ENCODE peak calls at places on chromosome 14, in six cellular contexts. C is osteoblast, K is thoracic aorta, Q is tibial artery, H is OCI-LY7, U is neuronal stem cell. B is an unnamed sample.

GRCh38 chr14:100904307-100905019 is 941 bp upstream of the RTL1 start:
- DNase-seq in C (peak), U (peak), K (no peak), Q (no peak), H (no peak), B (no peak)

GRCh38 chr14:31944256-31945073 is 132.6 kb upstream of the ARHGAP5 start:
- DNase-seq in H (no peak), U (no peak), C (no peak), Q (no peak), K (no peak), B (no peak)

GRCh38 chr14:101501341-101501740 is 60.0 kb upstream of the DIO3 start:
- DNase-seq in H (no peak), Q (peak), C (no peak), K (no peak), U (no peak), B (peak)

GRCh38 chr14:91078095-91078737 is 17.8 kb upstream of the RPS6KA5 start:
- DNase-seq in K (no peak), Q (no peak), H (no peak), C (no peak), U (no peak), B (no peak)

GRCh38 chr14:70052990-70053389 is 135.8 kb downstream of the SLC8A3 start:
- DNase-seq in K (no peak), Q (no peak), H (peak), C (no peak), U (peak), B (no peak)

GRCh38 chr14:95786566-95786965 is 72.6 kb upstream of the TCL1A start:
- DNase-seq in U (no peak), Q (no peak), H (no peak), C (no peak), K (no peak), B (no peak)

GRCh38 chr14:104967414-104968152 is 10.6 kb downstream of the AHNAK2 start:
- DNase-seq in C (peak), H (no peak), Q (peak), U (no peak), K (no peak), B (no peak)

GRCh38 chr14:104358528-104359300 is 220.3 kb downstream of the KIF26A start:
- DNase-seq in Q (peak), H (no peak), U (no peak), C (peak), K (no peak), B (peak)

GRCh38 chr14:54554401-54554800 is 12.5 kb upstream of the SAMD4A start:
- DNase-seq in H (no peak), Q (no peak), U (no peak), C (peak), K (no peak), B (no peak)

GRCh38 chr14:22096511-22096890 is 422.9 kb upstream of the OR4E1 start:
- DNase-seq in H (no peak), K (no peak), C (no peak), U (no peak), Q (no peak), B (no peak)

GRCh38 chr14:97687944-97688625 is 890.9 kb downstream of the VRK1 start:
- DNase-seq in H (no peak), K (no peak), Q (no peak), U (no peak), C (no peak), B (no peak)

GRCh38 chr14:38250316-38250715 is 5.6 kb downstream of the CLEC14A start:
- DNase-seq in Q (no peak), H (no peak), C (no peak), U (no peak), K (no peak), B (no peak)

GRCh38 chr14:38127356-38127755 is 80.3 kb upstream of the SSTR1 start:
- DNase-seq in Q (no peak), K (no peak), U (no peak), H (peak), C (no peak), B (no peak)

GRCh38 chr14:89418452-89418851 is 1.4 kb upstream of the FOXN3 start:
- DNase-seq in H (no peak), C (no peak), Q (no peak), U (no peak), K (no peak), B (no peak)

GRCh38 chr14:75476274-75476995 is 45.8 kb upstream of the BATF start:
- DNase-seq in K (no peak), U (no peak), H (peak), Q (no peak), C (no peak), B (no peak)

GRCh38 chr14:96904201-96904600 is 107.0 kb downstream of the VRK1 start:
- DNase-seq in C (no peak), U (no peak), H (no peak), K (no peak), Q (no peak), B (no peak)

GRCh38 chr14:34129927-34130552 is 179.2 kb upstream of the EGLN3 start:
- DNase-seq in C (peak), K (no peak), U (no peak), Q (no peak), H (no peak), B (no peak)

GRCh38 chr14:92463141-92463540 is 50.4 kb upstream of the RIN3 start:
- DNase-seq in K (no peak), H (no peak), C (no peak), Q (no peak), U (no peak), B (peak)

GRCh38 chr14:76917759-76918175 is 91.6 kb downstream of the LRRC74A start:
- DNase-seq in K (no peak), C (peak), U (no peak), Q (peak), H (no peak), B (no peak)

GRCh38 chr14:50285861-50286260 is 26.2 kb downstream of the L2HGDH start:
- DNase-seq in K (no peak), Q (no peak), H (no peak), C (no peak), U (no peak), B (no peak)

GRCh38 chr14:63752449-63753169 is 24.7 kb upstream of the SGPP1 start:
- DNase-seq in C (peak), H (no peak), U (no peak), K (no peak), Q (peak), B (no peak)

GRCh38 chr14:94021416-94022157 is 4.6 kb upstream of the OTUB2 start:
- DNase-seq in K (no peak), Q (no peak), C (peak), H (no peak), U (no peak), B (no peak)

GRCh38 chr14:21096889-21097615 is 1.4 kb downstream of the ZNF219 start:
- DNase-seq in H (no peak), U (no peak), C (peak), Q (no peak), K (no peak), B (no peak)

GRCh38 chr14:62957562-62957961 is 87.7 kb downstream of the KCNH5 start:
- DNase-seq in H (no peak), Q (no peak), K (no peak), C (no peak), U (no peak), B (no peak)

DNA sequence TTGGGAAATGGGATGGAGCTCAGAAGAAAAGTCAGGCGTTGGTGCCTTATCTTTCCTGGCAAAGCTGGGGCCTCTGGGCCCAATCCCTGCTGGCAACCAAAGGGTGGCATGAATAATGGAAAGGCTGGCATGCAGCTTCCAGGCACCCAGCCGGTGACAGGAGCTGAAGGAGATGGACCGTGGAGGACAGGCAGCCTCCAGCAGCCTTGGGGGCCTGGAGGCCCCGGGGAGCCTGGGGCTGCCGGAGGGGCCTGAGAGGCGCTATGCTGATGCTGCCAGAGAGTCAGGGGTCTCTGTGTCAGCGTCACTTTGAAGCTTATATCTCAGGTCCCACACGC is 38.2 kb upstream of the EML1 start:
- DNase-seq in Q (no peak), K (no peak), U (no peak), H (no peak), C (peak), B (no peak)
- H3K27ac ChIP-seq in Q (peak), K (peak), U (no peak), H (no peak), C (peak), B (peak)

DNA sequence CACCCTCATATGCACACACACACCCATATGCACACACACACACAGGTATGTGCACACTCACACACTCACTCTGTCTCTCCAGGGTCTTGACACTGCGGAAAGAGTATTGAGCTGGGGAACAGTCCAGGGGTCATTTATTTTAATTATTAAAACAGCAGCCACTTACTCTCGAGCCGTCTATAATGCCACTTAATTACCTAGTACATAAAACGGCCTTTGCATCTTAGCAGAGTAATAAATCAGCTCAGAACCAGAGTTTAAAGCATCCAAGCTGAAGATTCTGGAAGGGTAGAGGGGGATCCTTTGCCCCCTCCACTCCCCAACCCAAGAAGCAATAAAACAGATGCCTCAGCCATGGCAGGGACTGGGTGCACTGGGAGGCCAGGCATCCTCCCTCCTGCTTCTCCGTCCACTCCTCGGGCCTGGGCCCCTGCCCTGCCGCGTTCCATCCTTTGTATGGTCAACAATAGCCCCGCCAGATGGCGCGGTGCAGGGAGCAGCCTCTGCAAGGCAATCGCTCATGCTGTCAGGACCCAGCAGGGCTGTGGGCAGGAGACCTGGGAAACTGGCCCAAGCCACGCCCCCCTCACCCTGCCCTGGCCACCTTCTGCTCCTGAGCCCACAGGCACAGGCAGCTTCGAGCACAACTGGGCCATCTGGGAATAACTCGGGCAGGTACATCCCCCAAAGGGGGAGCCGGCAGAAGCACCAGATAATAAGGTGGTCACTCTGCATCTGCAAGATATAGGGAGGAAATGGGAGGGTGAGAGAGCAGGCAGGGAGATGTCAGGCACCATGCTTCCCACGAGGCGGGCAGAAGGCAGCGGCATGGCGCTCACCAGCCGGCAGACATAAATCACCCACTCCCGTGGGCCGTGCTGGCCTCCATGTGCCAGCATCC is 40.9 kb downstream of the CCDC85C start:
- DNase-seq in C (peak), U (peak), H (no peak), K (no peak), Q (no peak), B (no peak)
- H3K27ac ChIP-seq in C (no peak), U (peak), H (no peak), K (no peak), Q (no peak), B (no peak)

DNA sequence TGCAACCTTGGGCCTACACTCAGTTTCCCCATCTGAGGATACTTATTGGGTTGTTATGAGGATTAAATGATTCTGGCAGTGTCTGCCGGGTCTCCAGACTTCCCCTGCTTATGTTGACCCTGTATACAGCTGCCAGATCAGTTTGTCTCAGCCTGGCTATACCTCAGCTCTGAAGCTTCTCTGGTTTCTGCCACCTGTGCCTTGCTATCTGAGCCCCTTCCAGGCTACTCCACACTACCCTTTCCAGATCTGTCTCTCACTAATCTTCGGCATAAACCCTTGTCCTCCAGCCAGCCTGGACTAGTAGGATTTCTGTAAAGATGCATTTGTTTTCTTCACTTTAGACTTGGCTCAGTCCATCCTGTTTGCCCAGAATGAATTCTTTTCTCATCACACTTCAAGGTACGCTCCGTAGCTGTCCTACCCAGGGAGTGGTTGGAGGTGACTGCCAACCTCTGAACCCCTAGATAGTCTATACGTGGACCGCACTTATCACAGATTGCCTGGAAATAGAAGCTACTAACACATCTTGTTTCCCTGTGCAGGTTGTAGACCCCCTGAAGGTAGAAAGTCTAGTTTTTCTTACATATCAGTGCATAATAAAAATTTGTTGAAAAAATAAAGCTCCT is 422.4 kb downstream of the RAD51B start:
- DNase-seq in Q (no peak), U (no peak), C (no peak), K (no peak), H (no peak), B (no peak)
- H3K27ac ChIP-seq in Q (no peak), U (no peak), C (no peak), K (no peak), H (no peak), B (no peak)

GRCh38 chr14:23308721-23309445 is 2.2 kb downstream of the BCL2L2 start:
- DNase-seq in C (no peak), K (no peak), U (no peak), H (no peak), Q (no peak), B (no peak)

GRCh38 chr14:23306412-23307145 is at the start of gene BCL2L2:
- DNase-seq in H (peak), Q (peak), C (peak), K (peak), U (peak), B (peak)

GRCh38 chr14:23306113-23306411 is 571 bp upstream of the BCL2L2 start:
- DNase-seq in H (no peak), C (no peak), K (no peak), Q (no peak), U (no peak), B (no peak)

GRCh38 chr14:23307146-23307447 is 464 bp downstream of the BCL2L2 start:
- DNase-seq in K (no peak), U (no peak), H (no peak), C (peak), Q (no peak), B (no peak)

DNA sequence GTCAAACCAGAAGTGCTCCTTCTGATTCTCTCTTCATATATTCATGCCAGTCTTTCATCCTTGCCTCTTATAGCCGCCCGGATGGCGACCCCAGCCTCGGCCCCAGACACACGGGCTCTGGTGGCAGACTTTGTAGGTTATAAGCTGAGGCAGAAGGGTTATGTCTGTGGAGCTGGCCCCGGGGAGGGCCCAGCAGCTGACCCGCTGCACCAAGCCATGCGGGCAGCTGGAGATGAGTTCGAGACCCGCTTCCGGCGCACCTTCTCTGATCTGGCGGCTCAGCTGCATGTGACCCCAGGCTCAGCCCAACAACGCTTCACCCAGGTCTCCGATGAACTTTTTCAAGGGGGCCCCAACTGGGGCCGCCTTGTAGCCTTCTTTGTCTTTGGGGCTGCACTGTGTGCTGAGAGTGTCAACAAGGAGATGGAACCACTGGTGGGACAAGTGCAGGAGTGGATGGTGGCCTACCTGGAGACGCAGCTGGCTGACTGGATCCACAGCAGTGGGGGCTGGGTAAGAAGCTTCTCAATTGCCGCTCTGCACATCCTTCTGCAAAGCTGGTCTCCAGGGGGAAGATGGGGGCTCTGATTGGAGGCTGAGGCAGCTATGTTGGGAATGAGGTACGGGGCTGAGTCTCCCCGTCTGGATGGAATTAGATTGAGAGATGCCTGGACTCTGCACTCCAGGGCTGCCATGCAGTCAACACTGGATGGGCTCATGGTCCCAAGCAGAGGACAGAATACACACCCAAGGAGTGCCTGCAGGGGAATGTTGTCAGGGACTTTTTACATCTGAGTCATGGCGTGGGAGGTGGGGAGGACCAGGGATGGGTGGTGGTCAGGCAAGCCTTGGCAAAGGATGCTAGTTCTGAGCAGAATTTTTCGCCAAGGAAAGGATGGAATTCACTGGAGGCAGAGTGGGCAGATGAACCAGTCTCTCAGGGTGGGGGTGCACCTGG is 1.3 kb downstream of the BCL2L2 start:
- DNase-seq in K (no peak), C (no peak), U (no peak), H (no peak), Q (no peak), B (no peak)
- H3K27ac ChIP-seq in K (peak), C (peak), U (no peak), H (no peak), Q (peak), B (peak)

DNA sequence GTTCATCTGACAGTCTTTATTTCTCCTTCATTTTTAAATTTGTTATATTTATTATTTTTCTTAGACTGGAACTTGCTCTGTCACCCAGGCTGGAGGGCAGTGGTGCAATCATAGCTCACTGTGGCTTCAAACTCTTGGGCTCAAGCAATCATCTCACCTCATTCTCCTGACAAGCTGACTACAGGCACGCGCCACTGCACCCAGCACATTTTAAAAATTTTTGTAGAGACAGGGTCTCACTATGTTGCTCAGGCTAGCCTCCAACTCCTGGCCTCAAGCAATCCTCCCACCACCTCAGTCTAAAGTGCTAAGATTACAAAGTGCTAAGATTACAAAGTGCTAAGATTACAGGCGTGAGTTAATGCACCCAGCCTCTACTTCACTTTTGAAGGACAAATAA is 96.6 kb downstream of the RALGAPA1 start:
- DNase-seq in Q (no peak), U (no peak), C (no peak), H (no peak), K (no peak), B (no peak)
- H3K27ac ChIP-seq in Q (no peak), U (no peak), C (no peak), H (no peak), K (no peak), B (no peak)

GRCh38 chr14:67725171-67725570 is 23.5 kb downstream of the RDH12 start:
- DNase-seq in H (no peak), Q (no peak), K (no peak), C (no peak), U (no peak), B (no peak)

GRCh38 chr14:67727361-67727760 is 25.7 kb downstream of the RDH12 start:
- DNase-seq in Q (no peak), C (no peak), K (no peak), H (no peak), U (no peak), B (no peak)

GRCh38 chr14:67733609-67734008 is 31.9 kb downstream of the RDH12 start:
- DNase-seq in H (no peak), K (no peak), C (no peak), Q (no peak), U (no peak), B (no peak)

GRCh38 chr14:67728258-67728657 is 26.6 kb downstream of the RDH12 start:
- DNase-seq in K (no peak), H (no peak), U (no peak), Q (no peak), C (no peak), B (no peak)

DNA sequence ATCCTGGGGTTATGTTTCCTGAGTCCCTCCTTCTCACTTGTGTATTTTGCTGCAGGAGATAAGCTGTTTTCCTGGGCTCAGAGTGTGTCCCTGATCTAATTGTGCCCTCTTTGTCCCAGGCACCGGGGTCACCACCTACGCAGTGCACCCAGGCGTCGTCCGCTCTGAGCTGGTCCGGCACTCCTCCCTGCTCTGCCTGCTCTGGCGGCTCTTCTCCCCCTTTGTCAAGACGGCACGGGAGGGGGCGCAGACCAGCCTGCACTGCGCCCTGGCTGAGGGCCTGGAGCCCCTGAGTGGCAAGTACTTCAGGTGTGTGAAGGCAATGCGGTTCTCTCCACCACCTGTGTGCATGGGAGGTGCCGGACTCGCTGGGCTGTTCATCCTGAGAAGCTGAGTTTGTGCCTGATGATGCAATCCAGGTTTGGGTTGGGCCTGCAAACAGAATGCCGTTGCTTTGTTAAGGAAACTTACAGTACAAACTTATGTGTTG is 27.4 kb downstream of the RDH12 start:
- DNase-seq in H (no peak), U (no peak), C (no peak), K (no peak), Q (no peak), B (no peak)
- H3K27ac ChIP-seq in H (no peak), U (no peak), C (no peak), K (no peak), Q (no peak), B (no peak)